ENCODE peak calls at places on chromosome X, in ten cellular contexts. G is mucosa of gallbladder, Z is NCI-H1105, K is GM23248, D is germinal center, E is memory B cell, S is choroid plexus epithelial cell, B is HEK293T, M is activated B cell treated with CpG ODN at 0.5 μM for 24 hours, H is NCI-H82. X is an unnamed sample.

GRCh38 chrX:40170830-40171512 is 73.2 kb upstream of the BCOR start:
- DNase-seq in G (no peak), Z (peak; percentile 12), K (peak; percentile 29), D (no peak), E (peak; percentile 20), S (no peak), B (no peak), M (no peak), H (peak; percentile 89), X (no peak)

GRCh38 chrX:20515841-20516461 is 249.2 kb upstream of the RPS6KA3 start:
- DNase-seq in G (no peak), Z (no peak), K (peak; percentile 85), D (no peak), E (no peak), S (peak; percentile 91), B (no peak), M (no peak), H (no peak), X (no peak)

GRCh38 chrX:153739754-153740486 is 15.3 kb downstream of the ABCD1 start:
- DNase-seq in G (no peak), Z (no peak), K (no peak), D (no peak), E (no peak), S (no peak), B (no peak), M (no peak), H (no peak), X (no peak)

GRCh38 chrX:123581586-123581985 is 151.3 kb downstream of the THOC2 start:
- DNase-seq in G (no peak), Z (no peak), K (no peak), D (no peak), E (no peak), S (no peak), B (no peak), M (no peak), H (no peak), X (no peak)

GRCh38 chrX:103258275-103258674 is 3.3 kb upstream of the TCEAL8 start:
- DNase-seq in G (no peak), Z (no peak), K (no peak), D (no peak), E (no peak), S (no peak), B (no peak), M (no peak), H (no peak), X (no peak)

GRCh38 chrX:57900961-57901360 is 9.3 kb downstream of the ZXDA start:
- DNase-seq in G (no peak), Z (no peak), K (peak; percentile 69), D (no peak), E (no peak), S (peak; percentile 65), B (no peak), M (no peak), H (no peak), X (no peak)

GRCh38 chrX:46965125-46965758 is 53.0 kb downstream of the JADE3 start:
- DNase-seq in G (no peak), Z (no peak), K (peak; percentile 56), D (no peak), E (no peak), S (peak; percentile 64), B (no peak), M (no peak), H (peak; percentile 48), X (no peak)

GRCh38 chrX:11558972-11559371 is 106.7 kb downstream of the ARHGAP6 start:
- DNase-seq in G (no peak), Z (no peak), K (peak; percentile 17), D (peak; percentile 39), E (peak; percentile 33), S (no peak), B (peak; percentile 62), M (peak; percentile 18), H (peak; percentile 51), X (no peak)

GRCh38 chrX:37779857-37780256 is at the start of gene CYBB:
- DNase-seq in G (no peak), Z (no peak), K (no peak), D (no peak), E (no peak), S (no peak), B (no peak), M (no peak), H (no peak), X (no peak)

GRCh38 chrX:123199338-123199737 is 15.3 kb downstream of the GRIA3 start:
- DNase-seq in G (no peak), Z (no peak), K (no peak), D (no peak), E (no peak), S (no peak), B (no peak), M (no peak), H (no peak), X (no peak)

GRCh38 chrX:74521961-74522833 is 92.2 kb downstream of the RLIM start:
- DNase-seq in G (peak; percentile 19), Z (no peak), K (peak; percentile 72), D (no peak), E (no peak), S (no peak), B (no peak), M (no peak), H (peak; percentile 43), X (no peak)

GRCh38 chrX:119292445-119292844 is 56.4 kb downstream of the PGRMC1 start:
- DNase-seq in G (no peak), Z (no peak), K (peak; percentile 23), D (no peak), E (no peak), S (peak; percentile 1), B (no peak), M (no peak), H (peak; percentile 13), X (no peak)

GRCh38 chrX:41885724-41886123 is 37.6 kb downstream of the CASK start:
- DNase-seq in G (no peak), Z (no peak), K (no peak), D (no peak), E (no peak), S (no peak), B (no peak), M (no peak), H (no peak), X (no peak)

GRCh38 chrX:150599226-150599625 is 30.8 kb downstream of the MTM1 start:
- DNase-seq in G (no peak), Z (no peak), K (no peak), D (no peak), E (no peak), S (no peak), B (no peak), M (no peak), H (no peak), X (no peak)

GRCh38 chrX:48617542-48618340 is 20.4 kb downstream of the WDR13 start:
- DNase-seq in G (no peak), Z (no peak), K (peak; percentile 33), D (no peak), E (no peak), S (peak; percentile 73), B (no peak), M (no peak), H (no peak), X (no peak)

GRCh38 chrX:22041931-22042530 is 9.9 kb downstream of the PHEX start:
- DNase-seq in G (no peak), Z (no peak), K (no peak), D (no peak), E (no peak), S (no peak), B (no peak), M (no peak), H (no peak), X (no peak)

GRCh38 chrX:46376246-46376885 is 168.9 kb downstream of the ZNF674 start:
- DNase-seq in G (peak; percentile 23), Z (no peak), K (peak; percentile 75), D (no peak), E (no peak), S (peak; percentile 75), B (peak; percentile 22), M (no peak), H (peak; percentile 74), X (no peak)

GRCh38 chrX:40266490-40267333 is 169.0 kb upstream of the BCOR start:
- DNase-seq in G (peak; percentile 57), Z (peak; percentile 26), K (peak; percentile 82), D (peak; percentile 35), E (peak; percentile 19), S (peak; percentile 72), B (peak; percentile 89), M (peak; percentile 12), H (peak; percentile 86), X (peak; percentile 41)

X was measured in GM12892.